ENCODE peak calls at places on chromosomes 1 and 21, in seven cellular contexts. One of them, this sample, is unnamed.
A peak's percentile ranks its signal among the peaks of the same experiment; 100 is the strongest.

GRCh38 chr21:17270234-17270633 is 242.6 kb upstream of the CXADR start:
- DNase-seq in upper lobe of left lung: no peak
- DNase-seq in transverse colon: no peak
- DNase-seq in H1: no peak
- DNase-seq in esophagus muscularis mucosa: no peak
- DNase-seq in A549: peak; percentile 4
- DNase-seq in stomach: no peak
- DNase-seq in this sample: peak; percentile 46

GRCh38 chr1:56509713-56510641 is 69.4 kb downstream of the PLPP3 start:
- DNase-seq in upper lobe of left lung: no peak
- DNase-seq in transverse colon: no peak
- DNase-seq in A549: no peak
- DNase-seq in stomach: no peak
- DNase-seq in esophagus muscularis mucosa: no peak
- DNase-seq in H1: no peak
- DNase-seq in this sample: no peak

GRCh38 chr1:69700770-69701169 is 133.0 kb downstream of the LRRC7 start:
- DNase-seq in stomach: no peak
- DNase-seq in esophagus muscularis mucosa: no peak
- DNase-seq in upper lobe of left lung: no peak
- DNase-seq in A549: no peak
- DNase-seq in transverse colon: no peak
- DNase-seq in H1: peak; percentile 2
- DNase-seq in this sample: no peak

GRCh38 chr1:212430416-212430815 is 2.3 kb upstream of the NENF start:
- DNase-seq in upper lobe of left lung: no peak
- DNase-seq in H1: no peak
- DNase-seq in stomach: no peak
- DNase-seq in transverse colon: no peak
- DNase-seq in esophagus muscularis mucosa: no peak
- DNase-seq in A549: no peak
- DNase-seq in this sample: no peak

GRCh38 chr1:155166373-155167165 is 6.5 kb downstream of the KRTCAP2 start:
- DNase-seq in esophagus muscularis mucosa: peak; percentile 90
- DNase-seq in upper lobe of left lung: peak; percentile 86
- DNase-seq in transverse colon: peak; percentile 31
- DNase-seq in stomach: no peak
- DNase-seq in H1: no peak
- DNase-seq in A549: no peak
- DNase-seq in this sample: no peak

GRCh38 chr1:32116531-32116930 is 8.7 kb downstream of the KPNA6 start:
- DNase-seq in H1: no peak
- DNase-seq in A549: no peak
- DNase-seq in esophagus muscularis mucosa: no peak
- DNase-seq in stomach: no peak
- DNase-seq in upper lobe of left lung: no peak
- DNase-seq in transverse colon: no peak
- DNase-seq in this sample: no peak

GRCh38 chr1:103248417-103249102 is 140.2 kb upstream of the COL11A1 start:
- DNase-seq in stomach: no peak
- DNase-seq in A549: no peak
- DNase-seq in esophagus muscularis mucosa: no peak
- DNase-seq in H1: no peak
- DNase-seq in transverse colon: no peak
- DNase-seq in upper lobe of left lung: no peak
- DNase-seq in this sample: no peak

GRCh38 chr1:41500781-41501518 is 16.5 kb upstream of the EDN2 start:
- DNase-seq in stomach: no peak
- DNase-seq in H1: no peak
- DNase-seq in upper lobe of left lung: no peak
- DNase-seq in transverse colon: no peak
- DNase-seq in A549: no peak
- DNase-seq in esophagus muscularis mucosa: no peak
- DNase-seq in this sample: no peak

GRCh38 chr1:230174765-230175747 is 108.0 kb downstream of the GALNT2 start:
- DNase-seq in H1: no peak
- DNase-seq in upper lobe of left lung: no peak
- DNase-seq in stomach: no peak
- DNase-seq in transverse colon: peak; percentile 42
- DNase-seq in A549: no peak
- DNase-seq in esophagus muscularis mucosa: no peak
- DNase-seq in this sample: no peak

GRCh38 chr1:233241782-233242181 is 53.7 kb downstream of the PCNX2 start:
- DNase-seq in transverse colon: no peak
- DNase-seq in esophagus muscularis mucosa: no peak
- DNase-seq in H1: no peak
- DNase-seq in upper lobe of left lung: no peak
- DNase-seq in A549: no peak
- DNase-seq in stomach: no peak
- DNase-seq in this sample: no peak

GRCh38 chr1:232613752-232614381 is 16.1 kb downstream of the SIPA1L2 start:
- DNase-seq in H1: no peak
- DNase-seq in upper lobe of left lung: no peak
- DNase-seq in esophagus muscularis mucosa: no peak
- DNase-seq in transverse colon: no peak
- DNase-seq in stomach: no peak
- DNase-seq in A549: no peak
- DNase-seq in this sample: no peak

GRCh38 chr21:45234906-45235305 is 52.8 kb downstream of the POFUT2 start:
- DNase-seq in upper lobe of left lung: no peak
- DNase-seq in esophagus muscularis mucosa: no peak
- DNase-seq in A549: no peak
- DNase-seq in H1: no peak
- DNase-seq in transverse colon: no peak
- DNase-seq in stomach: no peak
- DNase-seq in this sample: no peak

GRCh38 chr1:117467336-117467735 is 100.1 kb downstream of the MAN1A2 start:
- DNase-seq in H1: no peak
- DNase-seq in A549: no peak
- DNase-seq in upper lobe of left lung: no peak
- DNase-seq in esophagus muscularis mucosa: no peak
- DNase-seq in transverse colon: no peak
- DNase-seq in stomach: no peak
- DNase-seq in this sample: no peak

GRCh38 chr1:54528613-54529012 is 19.4 kb upstream of the ACOT11 start:
- DNase-seq in H1: no peak
- DNase-seq in stomach: no peak
- DNase-seq in transverse colon: no peak
- DNase-seq in esophagus muscularis mucosa: no peak
- DNase-seq in A549: no peak
- DNase-seq in upper lobe of left lung: no peak
- DNase-seq in this sample: no peak

GRCh38 chr1:152182431-152182830 is 23.4 kb upstream of the RPTN start:
- DNase-seq in stomach: no peak
- DNase-seq in upper lobe of left lung: no peak
- DNase-seq in esophagus muscularis mucosa: no peak
- DNase-seq in transverse colon: no peak
- DNase-seq in H1: no peak
- DNase-seq in A549: no peak
- DNase-seq in this sample: no peak

GRCh38 chr1:236685205-236685916 is 938 bp upstream of the ACTN2 start:
- DNase-seq in A549: no peak
- DNase-seq in esophagus muscularis mucosa: peak; percentile 55
- DNase-seq in stomach: no peak
- DNase-seq in H1: no peak
- DNase-seq in transverse colon: no peak
- DNase-seq in upper lobe of left lung: no peak
- DNase-seq in this sample: no peak

GRCh38 chr1:236688705-236689104 is 2.4 kb downstream of the ACTN2 start:
- DNase-seq in transverse colon: no peak
- DNase-seq in esophagus muscularis mucosa: no peak
- DNase-seq in upper lobe of left lung: no peak
- DNase-seq in stomach: no peak
- DNase-seq in A549: no peak
- DNase-seq in H1: no peak
- DNase-seq in this sample: no peak

GRCh38 chr1:236687273-236687672 is 974 bp downstream of the ACTN2 start:
- DNase-seq in esophagus muscularis mucosa: peak; percentile 89
- DNase-seq in upper lobe of left lung: no peak
- DNase-seq in A549: no peak
- DNase-seq in H1: no peak
- DNase-seq in transverse colon: no peak
- DNase-seq in stomach: no peak
- DNase-seq in this sample: no peak

GRCh38 chr1:236685917-236686814 is at the start of gene ACTN2:
- DNase-seq in esophagus muscularis mucosa: peak; percentile 91
- DNase-seq in transverse colon: peak; percentile 40
- DNase-seq in A549: peak; percentile 7
- DNase-seq in H1: no peak
- DNase-seq in upper lobe of left lung: peak; percentile 94
- DNase-seq in stomach: peak; percentile 55
- DNase-seq in this sample: no peak

DNA sequence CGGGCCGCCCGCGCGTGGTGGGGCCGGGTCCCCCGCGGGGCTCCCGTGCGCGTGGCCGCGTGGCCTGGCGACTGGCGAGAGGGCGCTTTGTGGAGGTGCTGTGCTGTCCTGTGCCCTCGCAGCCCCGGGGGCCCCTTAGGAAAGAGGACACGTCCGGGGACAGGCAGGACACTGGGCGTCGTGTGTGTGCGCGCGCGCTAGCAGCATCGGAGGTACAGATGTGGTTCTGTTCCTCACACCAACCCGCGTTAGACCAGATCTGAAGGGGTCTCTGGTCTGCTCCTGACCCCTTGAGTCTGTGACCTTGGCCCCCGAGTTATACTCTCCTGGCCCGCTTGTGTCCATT is 489 bp downstream of the ACTN2 start:
- DNase-seq in A549: no peak
- DNase-seq in upper lobe of left lung: no peak
- DNase-seq in H1: no peak
- DNase-seq in esophagus muscularis mucosa: peak; percentile 81
- DNase-seq in stomach: no peak
- DNase-seq in transverse colon: no peak
- DNase-seq in this sample: no peak
- H3K4me3 ChIP-seq in A549: peak overlapping the region; percentile 44
- H3K4me3 ChIP-seq in upper lobe of left lung: peak overlapping the region; percentile 47
- H3K4me3 ChIP-seq in H1: peak overlapping the region; percentile 39
- H3K4me3 ChIP-seq in esophagus muscularis mucosa: peak overlapping the region; percentile 68
- H3K4me3 ChIP-seq in stomach: peak overlapping the region; percentile 58
- H3K4me3 ChIP-seq in transverse colon: peak overlapping the region; percentile 37
- H3K4me3 ChIP-seq in this sample: peak overlapping the region; percentile 21

GRCh38 chr1:156502749-156503671 is 2.4 kb upstream of the MEF2D start:
- DNase-seq in H1: peak; percentile 83
- DNase-seq in upper lobe of left lung: no peak
- DNase-seq in A549: peak; percentile 96
- DNase-seq in esophagus muscularis mucosa: peak; percentile 95
- DNase-seq in stomach: peak; percentile 80
- DNase-seq in transverse colon: peak; percentile 74
- DNase-seq in this sample: peak; percentile 75

GRCh38 chr1:156504062-156504813 is 3.7 kb upstream of the MEF2D start:
- DNase-seq in stomach: no peak
- DNase-seq in A549: no peak
- DNase-seq in transverse colon: peak; percentile 10
- DNase-seq in upper lobe of left lung: no peak
- DNase-seq in esophagus muscularis mucosa: no peak
- DNase-seq in H1: no peak
- DNase-seq in this sample: no peak

GRCh38 chr1:156504821-156505678 is 4.5 kb upstream of the MEF2D start:
- DNase-seq in H1: peak; percentile 93
- DNase-seq in esophagus muscularis mucosa: peak; percentile 100
- DNase-seq in A549: peak; percentile 92
- DNase-seq in stomach: peak; percentile 99
- DNase-seq in transverse colon: peak; percentile 100
- DNase-seq in upper lobe of left lung: peak; percentile 99
- DNase-seq in this sample: peak; percentile 100

GRCh38 chr1:156502396-156502748 is 1.8 kb upstream of the MEF2D start:
- DNase-seq in transverse colon: no peak
- DNase-seq in esophagus muscularis mucosa: no peak
- DNase-seq in H1: no peak
- DNase-seq in upper lobe of left lung: no peak
- DNase-seq in stomach: no peak
- DNase-seq in A549: no peak
- DNase-seq in this sample: no peak

DNA sequence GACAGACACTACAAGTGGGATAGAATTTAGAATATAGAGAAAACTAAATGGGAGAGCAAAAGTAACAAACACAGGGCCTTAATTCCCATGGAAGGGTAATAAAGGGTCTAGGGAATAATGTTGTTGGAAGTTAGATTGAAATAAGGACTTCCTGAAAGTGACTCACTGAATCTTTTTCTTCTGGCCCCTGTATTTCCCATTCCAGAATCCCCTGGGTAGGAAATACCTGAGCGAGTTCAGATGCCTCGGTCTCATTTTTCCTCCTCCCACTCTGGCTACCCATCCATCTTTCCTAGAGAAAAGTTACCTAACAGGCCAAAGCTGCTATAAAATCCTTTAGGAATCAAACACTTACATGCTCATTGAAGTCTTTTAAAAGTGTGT is 3.1 kb upstream of the MEF2D start:
- DNase-seq in transverse colon: no peak
- DNase-seq in upper lobe of left lung: no peak
- DNase-seq in stomach: no peak
- DNase-seq in A549: no peak
- DNase-seq in H1: no peak
- DNase-seq in esophagus muscularis mucosa: no peak
- DNase-seq in this sample: no peak
- TF ChIP-seq EP300 in transverse colon: no peak
- TF ChIP-seq EP300 in upper lobe of left lung: no peak
- TF ChIP-seq EP300 in stomach: no peak
- TF ChIP-seq EP300 in A549: no peak
- TF ChIP-seq EP300 in H1: no peak
- TF ChIP-seq EP300 in esophagus muscularis mucosa: no peak
- TF ChIP-seq EP300 in this sample: no peak

GRCh38 chr1:28073867-28074266 is 14.5 kb downstream of the EYA3 start:
- DNase-seq in transverse colon: no peak
- DNase-seq in stomach: no peak
- DNase-seq in upper lobe of left lung: no peak
- DNase-seq in esophagus muscularis mucosa: no peak
- DNase-seq in A549: no peak
- DNase-seq in H1: no peak
- DNase-seq in this sample: no peak
- H3K27ac ChIP-seq in transverse colon: no peak overlapping the region
- H3K27ac ChIP-seq in stomach: no peak overlapping the region
- H3K27ac ChIP-seq in upper lobe of left lung: no peak overlapping the region
- H3K27ac ChIP-seq in esophagus muscularis mucosa: no peak overlapping the region
- H3K27ac ChIP-seq in A549: no peak overlapping the region
- H3K27ac ChIP-seq in H1: no peak overlapping the region
- H3K27ac ChIP-seq in this sample: no peak overlapping the region

GRCh38 chr1:3314561-3315271 is 139.7 kb upstream of the ARHGEF16 start:
- DNase-seq in H1: no peak
- DNase-seq in upper lobe of left lung: no peak
- DNase-seq in stomach: no peak
- DNase-seq in A549: no peak
- DNase-seq in transverse colon: no peak
- DNase-seq in esophagus muscularis mucosa: no peak
- DNase-seq in this sample: no peak

GRCh38 chr1:3311711-3312110 is 142.8 kb upstream of the ARHGEF16 start:
- DNase-seq in upper lobe of left lung: no peak
- DNase-seq in stomach: no peak
- DNase-seq in A549: no peak
- DNase-seq in H1: no peak
- DNase-seq in esophagus muscularis mucosa: no peak
- DNase-seq in transverse colon: no peak
- DNase-seq in this sample: no peak

GRCh38 chr1:3312310-3312734 is 142.1 kb upstream of the ARHGEF16 start:
- DNase-seq in H1: no peak
- DNase-seq in esophagus muscularis mucosa: no peak
- DNase-seq in transverse colon: no peak
- DNase-seq in stomach: no peak
- DNase-seq in upper lobe of left lung: no peak
- DNase-seq in A549: no peak
- DNase-seq in this sample: no peak

GRCh38 chr1:3313579-3313955 is 140.9 kb upstream of the ARHGEF16 start:
- DNase-seq in A549: no peak
- DNase-seq in upper lobe of left lung: peak; percentile 89
- DNase-seq in stomach: peak; percentile 88
- DNase-seq in transverse colon: peak; percentile 71
- DNase-seq in esophagus muscularis mucosa: peak; percentile 96
- DNase-seq in H1: no peak
- DNase-seq in this sample: peak; percentile 86

GRCh38 chr1:3312894-3313578 is 141.4 kb upstream of the ARHGEF16 start:
- DNase-seq in upper lobe of left lung: peak; percentile 91
- DNase-seq in stomach: peak; percentile 88
- DNase-seq in esophagus muscularis mucosa: peak; percentile 98
- DNase-seq in H1: peak; percentile 59
- DNase-seq in A549: peak; percentile 81
- DNase-seq in transverse colon: peak; percentile 81
- DNase-seq in this sample: peak; percentile 81
- H3K4me3 ChIP-seq in upper lobe of left lung: no peak overlapping the region
- H3K4me3 ChIP-seq in stomach: no peak overlapping the region
- H3K4me3 ChIP-seq in esophagus muscularis mucosa: peak overlapping the region; percentile 36
- H3K4me3 ChIP-seq in H1: no peak overlapping the region
- H3K4me3 ChIP-seq in A549: no peak overlapping the region
- H3K4me3 ChIP-seq in transverse colon: no peak overlapping the region
- H3K4me3 ChIP-seq in this sample: peak overlapping the region; percentile 2